ENCODE peak calls at places on chromosomes 4 and X, in five cellular contexts. C is HCT116, O is K562, Y is SK-N-SH, Q is HepG2. N is an unnamed sample.

GRCh38 chr4:8381814-8382581 is 58.5 kb downstream of the ACOX3 start:
- DNase-seq in Y (no peak), O (no peak), C (no peak), Q (peak; percentile 8), N (no peak)

GRCh38 chr4:165828928-165829327 is 44.1 kb upstream of the TLL1 start:
- DNase-seq in C (no peak), Y (no peak), Q (no peak), O (no peak), N (no peak)

GRCh38 chr4:184787766-184788503 is 37.8 kb downstream of the ACSL1 start:
- DNase-seq in Q (no peak), O (no peak), Y (no peak), C (no peak), N (no peak)

GRCh38 chr4:77151246-77151645 is 5.8 kb upstream of the CCNG2 start:
- DNase-seq in Y (no peak), O (no peak), C (no peak), Q (no peak), N (no peak)

GRCh38 chr4:4532371-4532770 is 9.5 kb downstream of the STX18 start:
- DNase-seq in Q (no peak), Y (no peak), C (no peak), O (peak; percentile 53), N (no peak)

GRCh38 chr4:100742045-100742444 is 224.2 kb upstream of the EMCN start:
- DNase-seq in O (peak; percentile 1), C (peak; percentile 63), Q (peak; percentile 4), Y (peak; percentile 5), N (no peak)

GRCh38 chrX:134695999-134696398 is 37.7 kb upstream of the PLAC1 start:
- DNase-seq in O (no peak), Y (no peak), Q (no peak), C (no peak), N (no peak)

GRCh38 chr4:102832667-102833066 is 5.3 kb upstream of the UBE2D3 start:
- DNase-seq in C (no peak), Y (no peak), Q (peak; percentile 35), O (peak; percentile 44), N (no peak)

GRCh38 chr4:76035799-76036389 is at the start of gene CXCL11:
- DNase-seq in Q (no peak), Y (no peak), C (no peak), O (no peak), N (no peak)

GRCh38 chrX:20471483-20471882 is 204.8 kb upstream of the RPS6KA3 start:
- DNase-seq in Y (no peak), Q (peak; percentile 95), O (no peak), C (no peak), N (no peak)

GRCh38 chr4:158729716-158730559 is 6.7 kb upstream of the PPID start:
- DNase-seq in O (peak; percentile 70), C (peak; percentile 61), Q (peak; percentile 67), Y (peak; percentile 75), N (peak; percentile 20)

GRCh38 chrX:50609796-50610195 is 139.2 kb upstream of the DGKK start:
- DNase-seq in Q (no peak), O (no peak), Y (no peak), C (no peak), N (no peak)

GRCh38 chr4:74016068-74016467 is 17.6 kb upstream of the CXCL5 start:
- DNase-seq in Y (no peak), Q (no peak), C (no peak), O (no peak), N (no peak)

GRCh38 chr4:985123-985830 is 1.6 kb upstream of the IDUA start:
- DNase-seq in Y (no peak), O (peak; percentile 94), Q (peak; percentile 65), C (no peak), N (no peak)

GRCh38 chr4:94410678-94411206 is 41.0 kb upstream of the PDLIM5 start:
- DNase-seq in Y (no peak), Q (peak; percentile 76), C (no peak), O (peak; percentile 28), N (no peak)

GRCh38 chrX:124212622-124213021 is 119.8 kb upstream of the TEX13D start:
- DNase-seq in Q (no peak), C (no peak), O (no peak), Y (no peak), N (no peak)

DNA sequence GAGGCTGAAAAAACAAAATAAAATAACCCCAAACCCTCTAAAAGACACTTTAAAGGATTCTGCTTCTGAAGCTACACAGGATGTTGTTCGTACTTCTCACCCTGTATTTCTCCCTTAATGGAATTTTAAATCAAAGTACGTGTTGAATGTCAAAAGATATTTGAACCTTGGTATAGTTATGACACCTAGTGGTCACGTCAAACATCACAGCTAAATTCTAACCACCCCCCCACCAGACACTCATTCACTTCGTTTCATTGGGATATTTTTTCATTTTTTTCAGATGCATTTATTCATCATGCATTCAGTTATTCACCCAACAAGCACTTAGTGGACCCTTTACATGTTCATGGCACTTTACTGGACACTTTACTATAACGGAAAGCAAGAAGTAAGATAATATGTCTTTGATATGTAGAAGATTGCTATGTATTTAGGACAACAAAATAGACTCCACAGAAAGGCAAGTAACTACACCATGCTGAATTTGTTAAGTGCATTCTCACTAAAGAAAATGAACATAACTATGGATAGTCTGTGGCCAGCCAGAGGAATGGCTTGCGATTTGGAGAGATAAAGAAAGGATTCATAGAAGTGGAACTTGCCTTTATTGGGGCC is 62.5 kb upstream of the GPR174 start:
- DNase-seq in O (peak; percentile 18), Y (peak; percentile 33), Q (no peak), C (no peak), N (peak; percentile 9)
- TF ChIP-seq YY1 in O (no peak), Y (no peak), Q (no peak), C (no peak), N (no peak)

DNA sequence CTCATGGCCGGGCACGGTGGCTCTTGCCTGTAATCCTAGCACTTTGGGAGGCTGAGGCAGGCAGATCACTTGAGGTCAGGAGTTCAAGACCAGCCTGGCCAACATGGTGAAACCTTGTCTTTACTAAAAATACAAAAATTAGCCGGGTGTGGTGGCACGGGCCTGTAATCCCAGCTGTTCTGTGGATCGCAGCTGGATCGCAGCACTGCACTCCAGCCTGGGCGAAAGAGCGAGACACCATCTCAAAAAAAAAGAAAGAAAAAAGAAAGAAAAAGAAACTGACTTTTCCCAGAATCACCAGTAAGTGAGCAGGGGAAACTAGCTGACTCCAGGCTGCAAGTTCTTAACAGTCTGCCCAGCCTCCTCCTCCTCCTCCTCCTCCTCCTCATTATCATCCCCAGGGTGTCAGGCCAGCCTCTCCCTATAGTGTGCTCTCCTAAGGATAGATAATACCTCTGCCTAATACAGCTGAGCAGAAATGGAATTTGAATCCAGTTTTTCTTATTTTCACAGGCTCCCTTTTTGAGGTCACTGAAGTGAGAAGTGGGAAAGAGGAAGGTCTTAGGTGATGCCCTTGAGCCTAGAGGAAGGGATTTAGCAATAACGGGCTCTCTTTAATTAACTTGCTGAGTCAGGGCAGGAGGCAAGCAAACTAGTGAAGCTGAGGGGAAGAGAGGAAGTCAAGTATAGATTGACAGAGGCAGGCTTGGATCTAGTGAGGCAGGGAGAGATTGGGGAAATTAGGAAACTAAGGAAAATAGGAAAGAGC is 11.8 kb upstream of the ELF2 start:
- DNase-seq in Y (no peak), Q (no peak), O (peak; percentile 85), C (no peak), N (no peak)
- H3K4me3 ChIP-seq in Y (no peak overlapping the region), Q (no peak overlapping the region), O (peak overlapping the region; percentile 10), C (no peak overlapping the region), N (no peak overlapping the region)

GRCh38 chrX:103533428-103534216 is 14.3 kb upstream of the RAB40A start:
- DNase-seq in C (peak; percentile 37), O (peak; percentile 71), Y (peak; percentile 25), Q (peak; percentile 43), N (peak; percentile 57)
- TF ChIP-seq YY1 in C (no peak), O (no peak), Y (no peak), Q (no peak), N (no peak)

DNA sequence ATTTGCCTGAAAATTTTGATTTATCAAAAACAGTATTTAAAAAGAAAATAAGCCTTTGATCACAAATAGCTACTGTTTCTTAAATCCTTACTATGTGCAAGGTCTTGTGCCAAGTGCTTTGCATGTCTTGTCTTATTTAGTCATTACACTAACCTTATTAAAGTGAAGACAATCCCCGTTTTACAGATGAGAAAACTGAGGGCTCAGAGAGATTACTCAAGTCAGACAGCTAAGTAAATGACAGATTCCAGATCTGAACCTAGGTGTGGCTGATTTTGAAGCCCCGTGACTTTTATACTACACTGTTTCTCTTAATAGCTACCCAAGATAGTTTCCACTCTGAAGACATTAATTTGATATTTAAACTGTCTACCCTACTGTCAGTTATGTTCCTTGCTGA is 38.2 kb downstream of the AFF2 start:
- DNase-seq in O (no peak), Y (no peak), C (no peak), Q (no peak), N (no peak)
- H3K4me3 ChIP-seq in O (no peak overlapping the region), Y (no peak overlapping the region), C (no peak overlapping the region), Q (no peak overlapping the region), N (no peak overlapping the region)